ENCODE peak calls at places on chromosomes 2 and 18, in five cellular contexts. D, I, B, J and G are unnamed samples.

GRCh38 chr18:27009293-27009692 is 143.8 kb upstream of the AQP4 start:
- DNase-seq in D (no peak), I (no peak), B (no peak), J (no peak), G (no peak)

GRCh38 chr2:45128580-45128997 is 119.3 kb upstream of the SIX2 start:
- DNase-seq in D (no peak), I (no peak), B (peak; percentile 94), J (peak; percentile 98), G (peak; percentile 99)

GRCh38 chr2:144671695-144672094 is 151.8 kb upstream of the ZEB2 start:
- DNase-seq in D (peak; percentile 9), I (no peak), B (peak; percentile 25), J (no peak), G (no peak)

GRCh38 chr2:163347982-163348842 is 387.6 kb downstream of the FIGN start:
- DNase-seq in D (no peak), I (peak; percentile 84), B (peak; percentile 87), J (peak; percentile 95), G (peak; percentile 90)

GRCh38 chr2:47339745-47340541 is 63.0 kb upstream of the MSH2 start:
- DNase-seq in D (no peak), I (no peak), B (peak; percentile 61), J (peak; percentile 88), G (peak; percentile 71)

GRCh38 chr2:33521791-33522281 is 45.4 kb downstream of the RASGRP3 start:
- DNase-seq in D (no peak), I (no peak), B (no peak), J (peak; percentile 16), G (peak; percentile 72)

GRCh38 chr18:9741821-9742541 is 33.9 kb downstream of the RAB31 start:
- DNase-seq in D (no peak), I (peak; percentile 33), B (no peak), J (peak; percentile 75), G (peak; percentile 74)

GRCh38 chr2:156784034-156784433 is 347.9 kb downstream of the GPD2 start:
- DNase-seq in D (no peak), I (no peak), B (no peak), J (no peak), G (no peak)

GRCh38 chr18:43533371-43533770 is 256.1 kb upstream of the SYT4 start:
- DNase-seq in D (no peak), I (no peak), B (no peak), J (no peak), G (no peak)

GRCh38 chr2:12127639-12128038 is 381.2 kb downstream of the LPIN1 start:
- DNase-seq in D (peak; percentile 38), I (no peak), B (no peak), J (no peak), G (no peak)

GRCh38 chr2:24122356-24123211 is 550 bp downstream of the PFN4 start:
- DNase-seq in D (no peak), I (no peak), B (peak; percentile 3), J (no peak), G (peak; percentile 22)

GRCh38 chr2:207334631-207335371 is 169.1 kb upstream of the KLF7 start:
- DNase-seq in D (no peak), I (peak; percentile 79), B (peak; percentile 100), J (peak; percentile 98), G (peak; percentile 96)

GRCh38 chr2:31998731-31999383 is 12.0 kb downstream of the MEMO1 start:
- DNase-seq in D (no peak), I (no peak), B (no peak), J (no peak), G (no peak)

GRCh38 chr2:27303093-27304025 is 4.9 kb downstream of the UCN start:
- DNase-seq in D (peak; percentile 68), I (no peak), B (peak; percentile 72), J (peak; percentile 73), G (peak; percentile 77)

GRCh38 chr2:158497486-158497885 is 40.7 kb downstream of the PKP4 start:
- DNase-seq in D (no peak), I (no peak), B (peak; percentile 50), J (peak; percentile 21), G (no peak)

GRCh38 chr18:23982154-23983071 is 32.1 kb upstream of the TTC39C start:
- DNase-seq in D (no peak), I (no peak), B (peak; percentile 75), J (peak; percentile 34), G (peak; percentile 49)

GRCh38 chr2:336360-336759 is 48.5 kb upstream of the ALKAL2 start:
- DNase-seq in D (no peak), I (no peak), B (no peak), J (no peak), G (no peak)

GRCh38 chr2:152611458-152612231 is 105.6 kb downstream of the PRPF40A start:
- DNase-seq in D (peak; percentile 30), I (no peak), B (peak; percentile 80), J (peak; percentile 56), G (peak; percentile 86)

GRCh38 chr2:120779781-120780283 is 44.2 kb downstream of the GLI2 start:
- DNase-seq in D (no peak), I (no peak), B (peak; percentile 93), J (peak; percentile 85), G (peak; percentile 71)

GRCh38 chr18:26051845-26052244 is 38.6 kb downstream of the SS18 start:
- DNase-seq in D (no peak), I (no peak), B (no peak), J (no peak), G (no peak)

GRCh38 chr2:9424447-9425164 is 1.2 kb downstream of the CPSF3 start:
- DNase-seq in D (no peak), I (no peak), B (no peak), J (no peak), G (no peak)

GRCh38 chr2:20578266-20578894 is 72.5 kb downstream of the HS1BP3 start:
- DNase-seq in D (no peak), I (no peak), B (no peak), J (no peak), G (peak; percentile 66)

GRCh38 chr18:22471546-22472131 is 53.9 kb upstream of the CTAGE1 start:
- DNase-seq in D (no peak), I (no peak), B (peak; percentile 64), J (peak; percentile 37), G (peak; percentile 53)

GRCh38 chr2:91839904-91840868 is 3031.0 kb upstream of the TEKT4 start:
- DNase-seq in D (no peak), I (no peak), B (no peak), J (no peak), G (no peak)